ENCODE peak calls at places on chromosomes 11 and 22, in nine cellular contexts. T is Caco-2; I is SK-N-DZ; V is NCI-H146; C is stimulated activated effector memory CD8-positive, alpha-beta T cell treated with anti-CD3 and anti-CD28 coated beads, Interleukin-12 subunit alpha, Interleukin-12 subunit beta, amount 100 ng/mL, for 72 hours; D is IMR-90; H is GM04504; P is fibroblast of the aortic adventitia; X is HTR-8/SVneo. M is an unnamed sample.

GRCh38 chr11:47333526-47333845 is 19.0 kb downstream of the MYBPC3 start:
- DNase-seq in T (peak), I (no peak), V (no peak), C (no peak), D (no peak), H (no peak), P (no peak), X (no peak), M (no peak)

GRCh38 chr11:65743928-65744698 is 23.5 kb upstream of the RNASEH2C start:
- DNase-seq in T (peak), I (peak), V (peak), C (no peak), D (no peak), H (no peak), P (peak), X (peak), M (peak)

GRCh38 chr11:69696749-69697488 is 6.9 kb downstream of the FGF19 start:
- DNase-seq in T (no peak), I (peak), V (peak), C (no peak), D (no peak), H (no peak), P (no peak), X (no peak), M (no peak)

GRCh38 chr11:2770556-2771301 is 70.9 kb upstream of the KCNQ1OT1 start:
- DNase-seq in T (peak), I (no peak), V (no peak), C (no peak), D (no peak), H (no peak), P (no peak), X (no peak), M (no peak)

GRCh38 chr22:22929381-22930221 is 42.0 kb downstream of the IGLL5 start:
- DNase-seq in T (no peak), I (no peak), V (no peak), C (no peak), D (no peak), H (no peak), P (no peak), X (no peak), M (no peak)

GRCh38 chr11:110962907-110963306 is 250.7 kb upstream of the ARHGAP20 start:
- DNase-seq in T (no peak), I (no peak), V (no peak), C (no peak), D (peak), H (no peak), P (no peak), X (no peak), M (no peak)

GRCh38 chr11:117677729-117678310 is 119.2 kb downstream of the DSCAML1 start:
- DNase-seq in T (no peak), I (no peak), V (no peak), C (no peak), D (no peak), H (no peak), P (no peak), X (no peak), M (no peak)

GRCh38 chr11:108135845-108136599 is 14.7 kb downstream of the ACAT1 start:
- DNase-seq in T (no peak), I (no peak), V (no peak), C (no peak), D (peak), H (peak), P (peak), X (no peak), M (peak)

GRCh38 chr11:45655831-45656230 is 9.6 kb downstream of the CHST1 start:
- DNase-seq in T (no peak), I (no peak), V (no peak), C (no peak), D (no peak), H (no peak), P (no peak), X (no peak), M (no peak)

GRCh38 chr11:21556936-21557335 is 635.9 kb upstream of the ANO5 start:
- DNase-seq in T (no peak), I (peak), V (peak), C (no peak), D (no peak), H (no peak), P (no peak), X (no peak), M (no peak)

GRCh38 chr22:35601743-35602633 is 15.1 kb downstream of the MB start:
- DNase-seq in T (no peak), I (no peak), V (no peak), C (no peak), D (peak), H (peak), P (peak), X (peak), M (peak)

GRCh38 chr11:11396290-11397042 is 43.4 kb upstream of the CSNK2A3 start:
- DNase-seq in T (no peak), I (no peak), V (no peak), C (no peak), D (peak), H (peak), P (peak), X (no peak), M (peak)

GRCh38 chr22:23570681-23571080 is 9.4 kb downstream of the IGLL1 start:
- DNase-seq in T (no peak), I (no peak), V (no peak), C (no peak), D (no peak), H (no peak), P (no peak), X (no peak), M (no peak)

GRCh38 chr11:8038811-8039529 is 42.0 kb upstream of the TUB start:
- DNase-seq in T (no peak), I (no peak), V (no peak), C (no peak), D (no peak), H (no peak), P (no peak), X (no peak), M (no peak)

GRCh38 chr11:61589961-61590360 is 9.1 kb upstream of the SYT7 start:
- DNase-seq in T (no peak), I (no peak), V (peak), C (no peak), D (no peak), H (no peak), P (no peak), X (no peak), M (no peak)

GRCh38 chr11:113685650-113686349 is 20.3 kb downstream of the TMPRSS5 start:
- DNase-seq in T (no peak), I (no peak), V (no peak), C (no peak), D (no peak), H (no peak), P (no peak), X (no peak), M (no peak)

GRCh38 chr11:18853086-18853720 is 61.6 kb upstream of the PTPN5 start:
- DNase-seq in T (no peak), I (peak), V (peak), C (no peak), D (peak), H (no peak), P (peak), X (peak), M (peak)

GRCh38 chr11:32723332-32723731 is 71.1 kb downstream of the CCDC73 start:
- DNase-seq in T (no peak), I (no peak), V (no peak), C (no peak), D (no peak), H (no peak), P (peak), X (no peak), M (no peak)

GRCh38 chr22:40547729-40548143 is 88.8 kb downstream of the MRTFA start:
- DNase-seq in T (no peak), I (no peak), V (no peak), C (no peak), D (peak), H (no peak), P (no peak), X (no peak), M (no peak)

GRCh38 chr11:35725880-35726279 is 63.3 kb downstream of the TRIM44 start:
- DNase-seq in T (no peak), I (no peak), V (no peak), C (no peak), D (peak), H (peak), P (peak), X (peak), M (peak)

M was measured in cardiac fibroblast.